ENCODE peak calls at places on chromosomes 11 and 22, in four cellular contexts. O, Q, H and K are unnamed samples.

GRCh38 chr11:134412508-134413333 is 679 bp upstream of the B3GAT1 start:
- DNase-seq in O (no peak), Q (peak), H (no peak), K (peak)

GRCh38 chr11:61049066-61049382 is 53.3 kb upstream of the CD5 start:
- DNase-seq in O (no peak), Q (no peak), H (no peak), K (no peak)

GRCh38 chr11:22828373-22828772 is 1.2 kb downstream of the SVIP start:
- DNase-seq in O (no peak), Q (peak), H (no peak), K (no peak)

GRCh38 chr22:49937758-49938564 is 19.5 kb downstream of the CRELD2 start:
- DNase-seq in O (no peak), Q (peak), H (no peak), K (peak)

GRCh38 chr22:37237371-37238268 is 6.4 kb downstream of the RAC2 start:
- DNase-seq in O (no peak), Q (no peak), H (no peak), K (no peak)

GRCh38 chr11:112967082-112967481 is 5.9 kb downstream of the NCAM1 start:
- DNase-seq in O (no peak), Q (no peak), H (no peak), K (no peak)

GRCh38 chr11:91299980-91300379 is 924.6 kb upstream of the FAT3 start:
- DNase-seq in O (peak), Q (no peak), H (no peak), K (no peak)

GRCh38 chr11:31069447-31070205 is 299.9 kb downstream of the DCDC1 start:
- DNase-seq in O (no peak), Q (no peak), H (no peak), K (no peak)

GRCh38 chr11:134154441-134154840 is 69.3 kb downstream of the NCAPD3 start:
- DNase-seq in O (no peak), Q (no peak), H (no peak), K (no peak)

GRCh38 chr22:37303821-37304274 is 21.5 kb downstream of the CYTH4 start:
- DNase-seq in O (peak), Q (peak), H (no peak), K (peak)

GRCh38 chr22:20610243-20610686 is 102.9 kb downstream of the MED15 start:
- DNase-seq in O (no peak), Q (no peak), H (no peak), K (no peak)

GRCh38 chr11:65204143-65204542 is 22.4 kb downstream of the CAPN1 start:
- DNase-seq in O (no peak), Q (no peak), H (peak), K (no peak)

GRCh38 chr11:11391796-11392195 is 38.7 kb upstream of the CSNK2A3 start:
- DNase-seq in O (peak), Q (peak), H (no peak), K (no peak)

GRCh38 chr11:32891657-32892354 is 805 bp upstream of the QSER1 start:
- DNase-seq in O (no peak), Q (peak), H (no peak), K (peak)

GRCh38 chr11:71237853-71238252 is 14.5 kb downstream of the SHANK2 start:
- DNase-seq in O (no peak), Q (no peak), H (peak), K (no peak)

GRCh38 chr11:33723238-33723881 is 12.9 kb downstream of the CD59 start:
- DNase-seq in O (peak), Q (peak), H (peak), K (peak)

GRCh38 chr22:23245045-23245798 is 64.9 kb downstream of the BCR start:
- DNase-seq in O (no peak), Q (no peak), H (no peak), K (no peak)